ENCODE peak calls at places on chromosomes 5 and 9, in six cellular contexts. I, R, X, H, A and T are unnamed samples.

GRCh38 chr5:170293273-170293672 is 4.3 kb downstream of the LCP2 start:
- DNase-seq in I (no peak), R (peak; percentile 63), X (no peak), H (no peak), A (no peak), T (no peak)

GRCh38 chr5:132505641-132506040 is 15.1 kb upstream of the IRF1 start:
- DNase-seq in I (peak; percentile 29), R (peak; percentile 7), X (no peak), H (no peak), A (no peak), T (no peak)

GRCh38 chr5:168528521-168529360 is at the start of gene FBLL1:
- DNase-seq in I (peak; percentile 42), R (no peak), X (no peak), H (peak; percentile 20), A (peak; percentile 62), T (peak; percentile 76)

GRCh38 chr5:6391151-6391550 is 12.8 kb upstream of the MED10 start:
- DNase-seq in I (no peak), R (no peak), X (no peak), H (no peak), A (no peak), T (no peak)

GRCh38 chr5:171436804-171437285 is 17.4 kb downstream of the FGF18 start:
- DNase-seq in I (no peak), R (no peak), X (no peak), H (no peak), A (no peak), T (no peak)

GRCh38 chr5:56011835-56012234 is 17.1 kb upstream of the IL6ST start:
- DNase-seq in I (peak; percentile 83), R (no peak), X (no peak), H (peak; percentile 94), A (no peak), T (no peak)

GRCh38 chr9:37776328-37776727 is 8.5 kb downstream of the EXOSC3 start:
- DNase-seq in I (peak; percentile 37), R (no peak), X (no peak), H (peak; percentile 46), A (no peak), T (no peak)

GRCh38 chr9:98146101-98146991 is 27.3 kb upstream of the TRIM14 start:
- DNase-seq in I (peak; percentile 50), R (peak; percentile 93), X (no peak), H (peak; percentile 42), A (no peak), T (no peak)

GRCh38 chr5:158563774-158564390 is 535.8 kb downstream of the EBF1 start:
- DNase-seq in I (no peak), R (no peak), X (no peak), H (no peak), A (no peak), T (no peak)

GRCh38 chr5:158701406-158702177 is 398.1 kb downstream of the EBF1 start:
- DNase-seq in I (no peak), R (no peak), X (no peak), H (peak; percentile 85), A (no peak), T (no peak)

GRCh38 chr9:129270205-129270604 is 92.1 kb upstream of the IER5L start:
- DNase-seq in I (no peak), R (no peak), X (no peak), H (no peak), A (no peak), T (no peak)

GRCh38 chr5:52521236-52521635 is 266.5 kb upstream of the ITGA1 start:
- DNase-seq in I (no peak), R (no peak), X (no peak), H (no peak), A (no peak), T (no peak)

DNA sequence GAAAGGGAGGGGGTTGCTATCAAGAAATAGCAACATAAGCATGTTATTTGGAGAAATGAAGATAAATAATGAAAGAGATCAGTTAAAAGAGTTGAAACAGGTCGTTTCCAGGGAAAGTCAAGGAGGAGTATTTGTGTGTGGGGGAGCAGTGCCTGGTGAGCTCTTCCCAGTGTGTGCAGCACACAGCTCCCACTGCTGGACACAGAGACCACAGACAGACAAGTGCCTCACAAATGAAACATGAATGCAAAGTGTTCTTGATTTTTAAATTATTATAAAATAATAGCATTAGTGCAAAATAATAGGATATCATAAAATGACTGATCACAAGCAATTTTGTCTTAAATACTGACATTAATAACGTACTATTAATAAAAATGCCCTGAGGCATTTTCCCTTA is 40.8 kb downstream of the LIFR start:
- DNase-seq in I (peak; percentile 77), R (no peak), X (no peak), H (no peak), A (no peak), T (no peak)
- TF ChIP-seq CTCF in I (peak; percentile 80), R (no peak), X (peak; percentile 27), H (peak; percentile 74), A (peak; percentile 49), T (no peak)

GRCh38 chr9:136255166-136255538 is 9.5 kb upstream of the QSOX2 start:
- DNase-seq in I (peak; percentile 53), R (no peak), X (no peak), H (peak; percentile 21), A (no peak), T (no peak)

GRCh38 chr9:136254381-136255165 is 9.0 kb upstream of the QSOX2 start:
- DNase-seq in I (peak; percentile 12), R (no peak), X (peak; percentile 58), H (no peak), A (no peak), T (no peak)

GRCh38 chr9:136258299-136258625 is 12.7 kb upstream of the QSOX2 start:
- DNase-seq in I (no peak), R (no peak), X (no peak), H (no peak), A (no peak), T (no peak)

GRCh38 chr9:136257381-136258298 is 12.0 kb upstream of the QSOX2 start:
- DNase-seq in I (no peak), R (no peak), X (no peak), H (no peak), A (no peak), T (no peak)

GRCh38 chr9:136255896-136256890 is 10.6 kb upstream of the QSOX2 start:
- DNase-seq in I (no peak), R (no peak), X (no peak), H (no peak), A (no peak), T (no peak)
- TF ChIP-seq CTCF in I (peak; percentile 10), R (no peak), X (no peak), H (no peak), A (peak; percentile 39), T (peak; percentile 19)

DNA sequence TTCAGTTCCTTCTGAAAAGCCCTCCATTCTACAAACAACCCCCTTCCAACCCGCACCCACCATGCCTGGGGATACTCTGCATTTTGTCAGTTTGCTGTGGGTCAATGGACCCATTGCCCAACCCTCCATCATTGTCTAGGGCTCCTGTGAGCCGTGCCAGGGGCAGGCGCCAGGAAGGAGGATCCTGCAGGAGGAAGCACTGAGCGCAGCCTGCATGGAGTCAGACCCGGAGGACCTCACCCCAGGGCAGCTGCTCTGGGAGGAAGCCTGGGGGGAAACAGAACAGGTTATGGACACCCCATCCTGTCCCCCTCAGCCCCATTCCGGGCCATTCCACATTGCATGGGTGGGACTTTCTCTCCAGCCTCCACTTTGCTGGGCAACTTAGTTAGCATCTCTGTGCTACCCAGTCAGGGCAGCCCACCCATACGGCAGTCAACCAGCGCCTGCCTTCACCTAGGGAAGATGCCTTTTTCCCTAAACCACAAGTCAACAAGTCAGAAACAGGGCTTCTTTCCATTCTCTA is 48.6 kb upstream of the VDAC1 start:
- DNase-seq in I (no peak), R (no peak), X (no peak), H (no peak), A (no peak), T (no peak)
- TF ChIP-seq CTCF in I (no peak), R (no peak), X (no peak), H (no peak), A (no peak), T (no peak)

GRCh38 chr9:114080773-114081440 is 2.8 kb upstream of the AMBP start:
- DNase-seq in I (no peak), R (peak; percentile 68), X (no peak), H (no peak), A (no peak), T (no peak)
- TF ChIP-seq CTCF in I (no peak), R (no peak), X (no peak), H (no peak), A (no peak), T (no peak)